ENCODE peak calls at places on chromosomes 1 and 21, in four cellular contexts. W, Y, L and T are unnamed samples.

GRCh38 chr1:156402621-156403020 is 33.6 kb downstream of the RHBG start:
- DNase-seq in Y (no peak), W (no peak), L (no peak), T (no peak)

GRCh38 chr1:227734546-227734857 is 600 bp downstream of the JMJD4 start:
- DNase-seq in W (no peak), L (no peak), Y (no peak), T (peak; percentile 33)

GRCh38 chr1:184905601-184906322 is 68.5 kb downstream of the NIBAN1 start:
- DNase-seq in W (peak; percentile 64), L (no peak), Y (no peak), T (no peak)

GRCh38 chr1:30807318-30808066 is 49.9 kb upstream of the LAPTM5 start:
- DNase-seq in L (no peak), Y (no peak), W (no peak), T (no peak)

GRCh38 chr1:197302775-197303174 is 34.7 kb downstream of the CRB1 start:
- DNase-seq in Y (no peak), W (peak; percentile 42), L (no peak), T (no peak)

GRCh38 chr1:228370941-228371740 is 35.5 kb downstream of the TRIM11 start:
- DNase-seq in L (no peak), W (no peak), Y (no peak), T (no peak)

GRCh38 chr1:156684227-156684782 is 7.1 kb upstream of the NES start:
- DNase-seq in Y (no peak), W (peak; percentile 98), L (no peak), T (peak; percentile 94)

GRCh38 chr1:247548847-247549246 is at the start of gene GCSAML:
- DNase-seq in L (no peak), Y (no peak), W (no peak), T (no peak)

GRCh38 chr1:210366767-210367166 is 38.1 kb downstream of the HHAT start:
- DNase-seq in Y (no peak), L (no peak), W (no peak), T (no peak)

GRCh38 chr1:56434659-56435202 is 144.6 kb downstream of the PLPP3 start:
- DNase-seq in Y (no peak), W (no peak), L (no peak), T (no peak)

GRCh38 chr1:4170953-4171352 is 270.9 kb upstream of the C1orf174 start:
- DNase-seq in Y (no peak), L (no peak), W (no peak), T (no peak)

GRCh38 chr1:19310720-19311502 is 1.0 kb downstream of the AKR7A2 start:
- DNase-seq in L (no peak), Y (no peak), W (no peak), T (no peak)

GRCh38 chr1:67097305-67097704 is 37.5 kb downstream of the C1orf141 start:
- DNase-seq in Y (no peak), W (no peak), L (no peak), T (no peak)

GRCh38 chr1:51569284-51570062 is 47.4 kb upstream of the OSBPL9 start:
- DNase-seq in L (no peak), W (peak; percentile 96), Y (no peak), T (peak; percentile 93)

GRCh38 chr1:214574598-214575411 is 23.4 kb upstream of the PTPN14 start:
- DNase-seq in L (no peak), W (peak; percentile 98), Y (no peak), T (peak; percentile 88)

GRCh38 chr21:36446296-36446695 is 33.6 kb downstream of the CLDN14 start:
- DNase-seq in W (no peak), Y (no peak), L (no peak), T (no peak)

GRCh38 chr21:41482321-41482720 is 25.6 kb downstream of the TMPRSS2 start:
- DNase-seq in Y (no peak), W (peak; percentile 30), L (no peak), T (no peak)

GRCh38 chr21:44574457-44575306 is 1.2 kb downstream of the KRTAP10-4 start:
- DNase-seq in Y (no peak), L (no peak), W (no peak), T (peak; percentile 16)

GRCh38 chr21:28615276-28615675 is 377.4 kb downstream of the LTN1 start:
- DNase-seq in L (no peak), Y (no peak), W (no peak), T (no peak)

GRCh38 chr1:52665173-52666020 is 32.4 kb downstream of the SHISAL2A start:
- DNase-seq in W (peak; percentile 94), L (no peak), Y (no peak), T (peak; percentile 84)

GRCh38 chr1:197435224-197435623 is 167.2 kb downstream of the CRB1 start:
- DNase-seq in L (no peak), W (no peak), Y (no peak), T (no peak)

GRCh38 chr1:181807251-181807650 is 254.3 kb downstream of the ZNF648 start:
- DNase-seq in L (no peak), W (no peak), Y (no peak), T (no peak)

GRCh38 chr1:39861003-39861402 is 22.3 kb downstream of the TRIT1 start:
- DNase-seq in L (no peak), Y (no peak), W (no peak), T (no peak)

DNA sequence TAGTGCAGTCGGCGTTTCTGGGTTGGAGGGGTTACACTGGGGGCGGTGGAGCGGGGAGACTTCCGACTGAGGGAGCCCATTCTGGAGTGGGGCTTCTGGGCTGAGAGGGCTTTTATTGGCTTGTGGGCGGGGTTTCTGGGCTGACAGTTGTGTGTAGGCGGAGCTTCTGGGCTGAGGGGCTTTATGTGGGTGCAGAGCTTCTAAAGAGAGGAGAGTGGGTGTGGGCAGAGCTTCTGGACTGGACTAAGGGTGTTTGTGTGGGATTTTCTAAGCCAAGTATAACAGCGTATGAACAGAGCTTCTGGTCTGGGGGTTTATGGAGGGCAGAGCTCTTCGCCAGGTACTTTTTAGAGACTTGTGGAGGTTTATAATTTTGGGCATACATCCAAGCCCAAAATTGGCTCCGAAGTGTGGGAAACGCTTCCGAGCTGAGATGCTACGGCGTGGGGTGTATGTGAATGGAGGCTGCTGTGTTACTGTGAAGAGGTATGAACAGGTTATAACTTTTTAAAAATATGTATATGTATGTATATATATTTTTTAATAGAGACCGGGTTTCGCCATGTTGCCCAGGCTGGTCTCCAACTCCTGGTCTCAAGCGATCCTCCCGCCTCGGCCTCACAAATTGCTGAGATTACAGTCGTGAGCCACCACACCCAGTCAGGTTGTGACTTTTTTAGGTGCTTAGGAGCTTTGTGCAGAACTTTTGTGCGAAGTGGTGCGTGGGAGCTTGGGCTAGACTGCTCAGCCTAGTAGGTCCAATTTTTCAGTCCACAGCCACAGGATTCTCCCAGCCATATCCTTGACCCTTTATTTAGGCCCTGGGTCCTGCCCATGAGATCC is 869 bp downstream of the TMEM39B start:
- DNase-seq in L (no peak), W (no peak), Y (no peak), T (no peak)
- TF ChIP-seq CTCF in L (peak; percentile 23), W (no peak), Y (no peak), T (no peak)

GRCh38 chr21:23811802-23812201 is 1795.5 kb downstream of the MRPL39 start:
- DNase-seq in W (no peak), L (no peak), Y (no peak), T (no peak)
- TF ChIP-seq CTCF in W (no peak), L (no peak), Y (no peak), T (no peak)

GRCh38 chr1:59045137-59045536 is 251.8 kb upstream of the FGGY start:
- DNase-seq in W (no peak), Y (no peak), L (no peak), T (no peak)

GRCh38 chr1:59044535-59045121 is 252.3 kb upstream of the FGGY start:
- DNase-seq in W (no peak), Y (no peak), L (no peak), T (no peak)

GRCh38 chr1:59046134-59046533 is 250.8 kb upstream of the FGGY start:
- DNase-seq in L (no peak), W (peak; percentile 33), Y (no peak), T (peak; percentile 32)

GRCh38 chr1:59045636-59046035 is 251.3 kb upstream of the FGGY start:
- DNase-seq in W (no peak), L (no peak), Y (no peak), T (no peak)

DNA sequence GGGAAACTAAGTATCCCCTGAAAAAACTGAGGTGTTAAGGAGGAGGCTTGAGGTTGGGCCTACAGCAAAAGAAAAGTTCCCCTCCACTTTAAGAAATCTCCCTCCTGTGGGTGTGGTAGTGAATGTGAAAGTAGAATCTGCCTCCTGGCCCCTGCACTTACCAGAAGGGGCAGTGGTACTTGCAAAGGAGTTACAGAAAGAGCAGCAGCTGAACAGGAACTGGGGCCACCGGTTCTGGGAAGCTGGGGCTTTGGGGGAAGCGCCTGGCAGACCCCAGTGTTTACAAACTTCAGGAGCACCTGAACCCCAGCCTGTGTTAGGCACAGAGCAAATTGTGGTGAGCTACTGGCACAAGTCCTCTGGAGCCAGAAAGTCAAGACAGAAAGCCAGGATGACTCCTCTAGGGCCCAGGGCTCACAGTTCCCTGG is 250.2 kb upstream of the FGGY start:
- DNase-seq in W (no peak), Y (no peak), L (no peak), T (no peak)
- TF ChIP-seq CTCF in W (no peak), Y (no peak), L (no peak), T (no peak)

DNA sequence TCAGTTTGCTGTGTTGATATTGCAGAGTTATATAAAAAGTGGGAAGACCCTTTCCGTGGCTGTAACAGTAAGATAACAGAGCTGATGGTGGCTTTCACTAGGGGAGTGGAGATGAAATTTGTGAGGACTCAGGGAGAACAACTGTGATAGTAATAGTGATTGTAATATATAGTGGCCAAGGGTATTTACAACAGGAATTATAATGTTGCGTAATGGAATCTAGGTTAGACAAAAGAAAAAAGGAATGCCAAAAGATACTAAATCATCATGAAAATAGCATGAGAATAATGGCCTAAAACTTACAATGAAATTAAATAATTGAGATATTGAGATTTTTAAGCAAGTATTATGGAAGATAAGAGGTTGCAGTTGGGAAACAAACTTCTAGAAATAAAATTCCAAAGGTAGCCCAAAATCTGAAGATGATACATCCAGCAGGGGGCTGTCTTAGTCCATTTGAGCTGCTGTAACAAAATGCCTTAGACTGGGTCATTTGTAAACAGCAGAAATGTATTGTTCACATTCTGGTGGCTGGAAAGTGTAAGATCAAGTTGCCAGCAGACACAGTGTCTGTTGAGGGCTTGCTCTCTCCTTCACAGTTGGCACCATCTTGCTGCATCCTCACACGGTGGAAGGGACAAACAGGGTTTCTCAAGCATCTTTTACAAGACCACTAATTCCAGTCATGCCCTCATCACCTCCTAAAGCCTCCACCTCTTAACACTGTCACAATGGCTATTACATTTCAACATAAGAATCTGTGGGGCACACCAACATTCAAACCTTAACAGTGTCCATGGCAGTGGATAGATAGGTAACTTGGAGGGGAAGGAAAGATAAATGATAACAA is 711.2 kb downstream of the MRPL39 start:
- DNase-seq in Y (no peak), W (no peak), L (no peak), T (peak; percentile 69)
- TF ChIP-seq CTCF in Y (no peak), W (no peak), L (peak; percentile 22), T (peak; percentile 45)